ENCODE peak calls at places on chromosomes 11 and 22, in five cellular contexts. A is foreskin fibroblast, N is heart left ventricle, D is fibroblast of pulmonary artery, L is RWPE2. C is an unnamed sample.

GRCh38 chr22:22935546-22936157 is 48.0 kb downstream of the IGLL5 start:
- DNase-seq in A (no peak), N (no peak), D (no peak), L (no peak), C (no peak)

GRCh38 chr11:111541209-111542061 is 915 bp downstream of the LAYN start:
- DNase-seq in A (peak), N (peak), D (peak), L (no peak), C (peak)

GRCh38 chr11:66559141-66559861 is 9.1 kb downstream of the CTSF start:
- DNase-seq in A (peak), N (no peak), D (peak), L (no peak), C (no peak)

GRCh38 chr11:78350101-78350645 is 67.4 kb downstream of the GAB2 start:
- DNase-seq in A (peak), N (peak), D (peak), L (no peak), C (no peak)

GRCh38 chr11:66904055-66904454 is 47.2 kb downstream of the LRFN4 start:
- DNase-seq in A (peak), N (no peak), D (no peak), L (no peak), C (no peak)

GRCh38 chr11:94602430-94603372 is 35.5 kb downstream of the PIWIL4 start:
- DNase-seq in A (peak), N (peak), D (peak), L (peak), C (no peak)

GRCh38 chr22:24434472-24435322 is 7.3 kb downstream of the ADORA2A start:
- DNase-seq in A (no peak), N (peak), D (peak), L (no peak), C (no peak)

GRCh38 chr22:37768273-37768672 is 39.5 kb upstream of the GCAT start:
- DNase-seq in A (no peak), N (no peak), D (no peak), L (no peak), C (no peak)

GRCh38 chr11:129842138-129842537 is 26.5 kb downstream of the TMEM45B start:
- DNase-seq in A (no peak), N (no peak), D (no peak), L (no peak), C (no peak)

GRCh38 chr11:44749160-44749559 is 22.4 kb downstream of the TSPAN18 start:
- DNase-seq in A (no peak), N (no peak), D (no peak), L (no peak), C (peak)

GRCh38 chr11:106468531-106468930 is 391.1 kb downstream of the AASDHPPT start:
- DNase-seq in A (no peak), N (no peak), D (no peak), L (no peak), C (no peak)
- TF ChIP-seq CTCF in A (no peak), N (no peak), D (no peak), L (no peak), C (no peak)

DNA sequence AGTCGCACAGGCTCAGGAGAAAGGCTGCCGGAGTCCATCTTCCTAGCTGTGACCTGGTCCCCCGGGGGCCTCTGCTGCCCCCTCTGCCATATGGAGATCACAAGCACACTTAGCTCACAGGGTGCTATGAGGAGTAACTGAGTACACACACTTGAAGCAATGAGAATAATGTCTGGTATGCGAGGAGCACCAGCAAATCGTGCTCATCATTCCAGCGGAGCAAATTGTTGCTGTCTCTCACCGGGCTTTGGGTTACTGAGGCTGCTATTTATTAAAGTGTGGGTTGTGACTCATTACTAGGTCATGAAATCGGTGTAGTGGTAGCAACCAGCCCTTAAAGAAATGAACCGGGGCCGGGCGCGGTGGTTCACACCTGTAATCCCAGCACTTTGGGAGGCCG is 48.1 kb upstream of the EIF3D start:
- DNase-seq in A (peak), N (no peak), D (peak), L (no peak), C (peak)
- TF ChIP-seq CTCF in A (no peak), N (no peak), D (no peak), L (no peak), C (no peak)

DNA sequence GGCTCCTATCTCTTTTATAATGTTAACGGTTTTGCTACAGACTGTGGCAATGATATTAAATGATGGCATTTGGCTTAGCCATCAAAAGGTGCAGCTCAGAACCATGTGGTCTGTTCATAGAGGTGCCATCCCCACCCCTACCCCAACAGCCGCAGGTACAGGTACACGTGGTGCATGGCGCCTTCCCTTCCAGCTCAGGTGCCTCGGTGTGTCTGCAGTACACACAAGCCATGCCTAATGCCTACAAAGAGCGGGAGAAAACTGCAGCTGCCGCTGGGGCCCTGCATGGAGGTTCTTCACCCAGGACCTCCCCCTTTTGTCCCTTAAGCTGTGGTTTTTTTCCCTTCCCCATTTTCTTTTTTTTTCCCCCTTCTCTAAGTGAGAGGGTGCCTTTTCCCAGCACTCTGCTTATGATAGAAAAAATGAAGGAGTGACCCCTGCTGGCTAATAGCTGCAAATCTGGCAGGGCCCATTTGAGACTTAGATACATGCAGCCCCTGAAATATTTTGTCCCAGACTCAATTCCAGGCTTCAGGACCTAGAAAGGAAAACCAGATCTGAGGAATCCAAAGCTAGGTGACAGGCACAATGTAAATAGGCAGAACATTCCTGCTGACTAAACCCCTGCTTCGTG is 6.5 kb downstream of the OR52M1 start:
- DNase-seq in A (peak), N (no peak), D (peak), L (no peak), C (no peak)
- TF ChIP-seq CTCF in A (no peak), N (no peak), D (peak), L (no peak), C (peak)

GRCh38 chr22:25939384-25939783 is 197.4 kb downstream of the MYO18B start:
- DNase-seq in A (no peak), N (no peak), D (no peak), L (no peak), C (no peak)

GRCh38 chr22:25942126-25942988 is 200.4 kb downstream of the MYO18B start:
- DNase-seq in A (no peak), N (peak), D (no peak), L (no peak), C (no peak)

GRCh38 chr22:25941365-25941960 is 199.5 kb downstream of the MYO18B start:
- DNase-seq in A (no peak), N (no peak), D (no peak), L (no peak), C (no peak)

GRCh38 chr22:25942989-25943411 is 201.0 kb downstream of the MYO18B start:
- DNase-seq in A (no peak), N (peak), D (no peak), L (no peak), C (no peak)

DNA sequence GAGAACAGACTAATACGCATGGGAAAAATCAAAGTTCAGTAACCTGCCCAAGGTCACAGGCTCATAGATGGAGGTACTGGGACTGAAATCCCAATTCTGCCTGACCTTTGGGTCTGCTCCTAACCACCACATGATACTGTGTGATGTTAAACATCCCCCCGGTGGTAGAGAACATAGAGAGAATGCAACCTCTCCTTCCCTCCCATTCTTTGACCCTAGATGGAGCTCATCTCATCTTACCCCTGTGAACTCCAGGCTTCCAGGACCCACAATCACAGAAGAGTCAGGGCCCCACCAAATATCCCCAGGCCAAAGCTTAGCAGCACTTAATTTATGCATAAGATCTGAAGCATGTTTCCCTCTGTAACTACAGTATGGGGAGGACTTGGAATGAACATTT is 198.5 kb downstream of the MYO18B start:
- DNase-seq in A (no peak), N (no peak), D (no peak), L (no peak), C (no peak)
- TF ChIP-seq CTCF in A (no peak), N (no peak), D (no peak), L (no peak), C (no peak)

GRCh38 chr11:81303265-81303664 is 1430.4 kb downstream of the FAM181B start:
- DNase-seq in A (no peak), N (no peak), D (no peak), L (no peak), C (no peak)
- TF ChIP-seq CTCF in A (no peak), N (no peak), D (no peak), L (no peak), C (no peak)

GRCh38 chr22:35917651-35918050 is 111.0 kb downstream of the RBFOX2 start:
- DNase-seq in A (no peak), N (no peak), D (no peak), L (no peak), C (no peak)

GRCh38 chr22:35923026-35923425 is 105.6 kb downstream of the RBFOX2 start:
- DNase-seq in A (no peak), N (no peak), D (no peak), L (no peak), C (no peak)

GRCh38 chr22:35918466-35918865 is 110.2 kb downstream of the RBFOX2 start:
- DNase-seq in A (no peak), N (no peak), D (peak), L (no peak), C (no peak)

GRCh38 chr22:35919002-35919542 is 109.6 kb downstream of the RBFOX2 start:
- DNase-seq in A (no peak), N (no peak), D (no peak), L (no peak), C (no peak)

DNA sequence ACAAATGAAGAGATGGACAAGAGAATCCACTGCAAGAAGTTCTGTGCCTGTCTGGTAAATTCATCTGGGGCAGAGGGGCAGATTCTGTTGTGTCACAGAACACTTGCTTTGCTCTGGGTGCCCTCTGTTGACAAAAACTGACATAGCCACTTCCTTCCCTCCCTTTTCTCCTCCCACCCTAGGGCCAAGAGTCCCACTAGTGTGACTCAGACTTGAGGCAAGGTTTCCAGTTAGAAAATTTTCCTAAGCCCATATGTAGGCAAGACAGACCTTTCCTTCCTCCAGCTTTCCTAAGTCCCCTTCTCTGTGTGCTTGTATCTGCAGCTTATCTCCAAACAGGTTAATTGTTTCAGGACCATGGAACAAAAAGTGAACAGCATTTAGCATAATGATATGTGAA is 106.8 kb downstream of the RBFOX2 start:
- DNase-seq in A (peak), N (peak), D (peak), L (no peak), C (peak)
- TF ChIP-seq CTCF in A (peak), N (peak), D (peak), L (peak), C (peak)

C was measured in AG09319.